ENCODE peak calls at places on chromosomes 6 and 20, in seven cellular contexts. Z, N, B, H, G, U and L are unnamed samples.

GRCh38 chr6:22231616-22232015 is 65.2 kb downstream of the PRL start:
- DNase-seq in U (no peak), B (peak), Z (no peak), G (no peak), H (no peak), N (no peak), L (no peak)

GRCh38 chr6:15247750-15248450 is 2.0 kb downstream of the JARID2 start:
- DNase-seq in U (peak), B (peak), Z (peak), H (peak), N (peak), G (peak), L (peak)

GRCh38 chr6:77457720-77458349 is 5.5 kb downstream of the HTR1B start:
- DNase-seq in H (peak), B (peak), G (peak), Z (no peak), N (peak), U (peak), L (no peak)

GRCh38 chr6:13586936-13587542 is 12.6 kb downstream of the SIRT5 start:
- DNase-seq in B (no peak), U (no peak), H (no peak), Z (no peak), N (no peak), G (no peak), L (no peak)

GRCh38 chr20:48827880-48828733 is at the start of gene PREX1:
- DNase-seq in U (peak), B (peak), G (peak), H (peak), N (peak), Z (peak), L (peak)

GRCh38 chr6:28480253-28480932 is 35.2 kb downstream of the GPX6 start:
- DNase-seq in Z (no peak), G (no peak), N (no peak), U (no peak), B (no peak), H (no peak), L (no peak)

GRCh38 chr20:647479-648019 is 5.5 kb downstream of the SRXN1 start:
- DNase-seq in B (no peak), N (no peak), G (no peak), H (no peak), Z (no peak), U (no peak), L (no peak)

GRCh38 chr20:51542033-51542893 is at the start of gene NFATC2:
- DNase-seq in U (no peak), B (no peak), N (peak), G (peak), H (no peak), Z (peak), L (peak)

GRCh38 chr20:57753332-57754164 is 43.7 kb upstream of the PMEPA1 start:
- DNase-seq in H (no peak), G (no peak), B (no peak), U (no peak), Z (no peak), N (peak), L (no peak)

GRCh38 chr20:10982692-10983091 is 308.9 kb upstream of the JAG1 start:
- DNase-seq in N (no peak), H (no peak), Z (no peak), G (peak), B (peak), U (peak), L (no peak)

GRCh38 chr6:154928325-154928922 is 66.7 kb upstream of the TIAM2 start:
- DNase-seq in U (peak), B (peak), N (peak), H (peak), G (peak), Z (peak), L (peak)

GRCh38 chr6:128365520-128366160 is 154.8 kb downstream of the PTPRK start:
- DNase-seq in B (no peak), H (no peak), Z (no peak), G (no peak), U (no peak), N (no peak), L (no peak)

GRCh38 chr20:62285151-62285550 is 17.6 kb upstream of the ADRM1 start:
- DNase-seq in N (no peak), H (no peak), B (no peak), G (no peak), Z (no peak), U (no peak), L (no peak)

GRCh38 chr20:62638680-62639406 is 3.5 kb upstream of the SLCO4A1 start:
- DNase-seq in Z (no peak), H (no peak), B (no peak), N (peak), U (no peak), G (no peak), L (no peak)

GRCh38 chr20:44580581-44581268 is 1.7 kb upstream of the PKIG start:
- DNase-seq in B (no peak), G (no peak), H (no peak), U (peak), N (no peak), Z (no peak), L (no peak)

GRCh38 chr6:144151010-144151727 is 852 bp downstream of the STX11 start:
- DNase-seq in N (no peak), Z (peak), U (no peak), G (no peak), H (peak), B (no peak), L (peak)

GRCh38 chr6:130513770-130514169 is 148.0 kb downstream of the TMEM200A start:
- DNase-seq in B (peak), U (no peak), N (no peak), Z (peak), G (no peak), H (peak), L (no peak)

GRCh38 chr20:50590348-50590664 is 80.1 kb downstream of the PTPN1 start:
- DNase-seq in U (no peak), Z (no peak), N (no peak), B (no peak), H (no peak), G (no peak), L (no peak)

GRCh38 chr20:32580970-32581838 is 3.9 kb downstream of the NOL4L start:
- DNase-seq in N (peak), Z (no peak), B (no peak), G (no peak), U (no peak), H (no peak), L (no peak)

GRCh38 chr6:19317587-19317986 is 519.6 kb upstream of the ID4 start:
- DNase-seq in Z (no peak), G (no peak), U (no peak), B (no peak), H (no peak), N (no peak), L (no peak)

GRCh38 chr6:157575436-157576145 is 194.6 kb downstream of the ZDHHC14 start:
- DNase-seq in Z (no peak), H (no peak), B (no peak), U (no peak), G (no peak), N (no peak), L (no peak)

GRCh38 chr20:61500791-61501321 is 248.8 kb downstream of the CDH4 start:
- DNase-seq in H (no peak), N (no peak), B (no peak), Z (no peak), U (no peak), G (no peak), L (no peak)

GRCh38 chr20:18252597-18253451 is 35.5 kb upstream of the ZNF133 start:
- DNase-seq in N (no peak), Z (no peak), H (no peak), G (no peak), U (no peak), B (no peak), L (no peak)

GRCh38 chr6:105783333-105783945 is 302.7 kb upstream of the PRDM1 start:
- DNase-seq in G (no peak), U (no peak), N (no peak), Z (no peak), H (no peak), B (no peak), L (no peak)

GRCh38 chr6:35302604-35303218 is 5.1 kb downstream of the DEF6 start:
- DNase-seq in U (no peak), N (no peak), B (no peak), H (peak), G (peak), Z (peak), L (peak)

GRCh38 chr6:110355727-110356126 is 2.4 kb downstream of the METTL24 start:
- DNase-seq in G (no peak), N (no peak), U (no peak), Z (no peak), B (no peak), H (no peak), L (no peak)

GRCh38 chr6:21107796-21108195 is 485.8 kb upstream of the SOX4 start:
- DNase-seq in Z (no peak), B (no peak), G (no peak), N (no peak), H (no peak), U (no peak), L (no peak)

GRCh38 chr20:7497985-7498384 is 442.3 kb downstream of the HAO1 start:
- DNase-seq in G (no peak), Z (no peak), B (peak), N (no peak), U (no peak), H (no peak), L (no peak)

GRCh38 chr6:11509471-11509870 is 28.1 kb upstream of the TMEM170B start:
- DNase-seq in N (no peak), U (no peak), H (no peak), G (no peak), B (no peak), Z (no peak), L (no peak)

GRCh38 chr20:11140359-11140758 is 466.6 kb upstream of the JAG1 start:
- DNase-seq in U (peak), Z (no peak), G (no peak), N (no peak), B (peak), H (no peak), L (no peak)

GRCh38 chr6:2777249-2777648 is 12.1 kb downstream of the WRNIP1 start:
- DNase-seq in B (no peak), H (no peak), U (no peak), N (no peak), Z (no peak), G (no peak), L (no peak)

GRCh38 chr6:148183776-148184175 is 158.9 kb upstream of the SASH1 start:
- DNase-seq in U (no peak), B (peak), H (no peak), G (no peak), N (no peak), Z (no peak), L (no peak)

GRCh38 chr6:114638346-114638745 is 295.5 kb upstream of the HS3ST5 start:
- DNase-seq in B (no peak), N (no peak), G (no peak), Z (no peak), H (no peak), U (no peak), L (no peak)